ENCODE peak calls at places on chromosomes 6 and 20, in six cellular contexts. One of them, this sample, is unnamed.
A peak's percentile ranks its signal among the peaks of the same experiment; 100 is the strongest.

GRCh38 chr6:44650947-44651346 is 263.4 kb downstream of the CDC5L start:
- DNase-seq in breast epithelium: no peak
- DNase-seq in prostate gland: no peak
- DNase-seq in SK-N-SH: no peak
- DNase-seq in spleen: no peak
- DNase-seq in sigmoid colon: no peak
- DNase-seq in this sample: no peak

GRCh38 chr6:83792846-83793245 is 60.3 kb upstream of the RIPPLY2 start:
- DNase-seq in breast epithelium: no peak
- DNase-seq in prostate gland: no peak
- DNase-seq in SK-N-SH: no peak
- DNase-seq in spleen: no peak
- DNase-seq in sigmoid colon: no peak
- DNase-seq in this sample: no peak

GRCh38 chr20:884983-885952 is 30.9 kb downstream of the ANGPT4 start:
- DNase-seq in breast epithelium: no peak
- DNase-seq in prostate gland: peak; percentile 69
- DNase-seq in SK-N-SH: no peak
- DNase-seq in spleen: no peak
- DNase-seq in sigmoid colon: no peak
- DNase-seq in this sample: peak; percentile 93

GRCh38 chr20:17562804-17563305 is 7.0 kb upstream of the DSTN start:
- DNase-seq in breast epithelium: peak; percentile 57
- DNase-seq in prostate gland: no peak
- DNase-seq in SK-N-SH: no peak
- DNase-seq in spleen: no peak
- DNase-seq in sigmoid colon: no peak
- DNase-seq in this sample: no peak

GRCh38 chr6:96942676-96943075 is 18.1 kb downstream of the KLHL32 start:
- DNase-seq in breast epithelium: no peak
- DNase-seq in prostate gland: no peak
- DNase-seq in SK-N-SH: no peak
- DNase-seq in spleen: no peak
- DNase-seq in sigmoid colon: no peak
- DNase-seq in this sample: no peak

GRCh38 chr20:47785321-47785899 is at the start of gene SULF2:
- DNase-seq in breast epithelium: no peak
- DNase-seq in prostate gland: no peak
- DNase-seq in SK-N-SH: peak; percentile 77
- DNase-seq in spleen: no peak
- DNase-seq in sigmoid colon: no peak
- DNase-seq in this sample: peak; percentile 61

GRCh38 chr6:2918936-2919335 is 15.8 kb upstream of the SERPINB9 start:
- DNase-seq in breast epithelium: peak; percentile 10
- DNase-seq in prostate gland: no peak
- DNase-seq in SK-N-SH: no peak
- DNase-seq in spleen: no peak
- DNase-seq in sigmoid colon: no peak
- DNase-seq in this sample: no peak

GRCh38 chr6:39962831-39963230 is 28.6 kb upstream of the MOCS1 start:
- DNase-seq in breast epithelium: no peak
- DNase-seq in prostate gland: no peak
- DNase-seq in SK-N-SH: no peak
- DNase-seq in spleen: no peak
- DNase-seq in sigmoid colon: no peak
- DNase-seq in this sample: no peak

GRCh38 chr6:156949376-156949775 is 172.2 kb downstream of the ARID1B start:
- DNase-seq in breast epithelium: no peak
- DNase-seq in prostate gland: no peak
- DNase-seq in SK-N-SH: no peak
- DNase-seq in spleen: no peak
- DNase-seq in sigmoid colon: no peak
- DNase-seq in this sample: no peak

GRCh38 chr20:17797163-17797562 is 97.4 kb downstream of the BANF2 start:
- DNase-seq in breast epithelium: no peak
- DNase-seq in prostate gland: no peak
- DNase-seq in SK-N-SH: no peak
- DNase-seq in spleen: no peak
- DNase-seq in sigmoid colon: no peak
- DNase-seq in this sample: peak; percentile 26

GRCh38 chr20:35492352-35492751 is 37.0 kb downstream of the CEP250 start:
- DNase-seq in breast epithelium: no peak
- DNase-seq in prostate gland: no peak
- DNase-seq in SK-N-SH: no peak
- DNase-seq in spleen: no peak
- DNase-seq in sigmoid colon: no peak
- DNase-seq in this sample: no peak

GRCh38 chr6:104566411-104566810 is 293.3 kb downstream of the HACE1 start:
- DNase-seq in breast epithelium: no peak
- DNase-seq in prostate gland: no peak
- DNase-seq in SK-N-SH: no peak
- DNase-seq in spleen: no peak
- DNase-seq in sigmoid colon: no peak
- DNase-seq in this sample: no peak

GRCh38 chr20:37406010-37406998 is 60.4 kb downstream of the SRC start:
- DNase-seq in breast epithelium: no peak
- DNase-seq in prostate gland: no peak
- DNase-seq in SK-N-SH: peak; percentile 93
- DNase-seq in spleen: no peak
- DNase-seq in sigmoid colon: no peak
- DNase-seq in this sample: peak; percentile 73

GRCh38 chr6:14228571-14228970 is 111.0 kb downstream of the CD83 start:
- DNase-seq in breast epithelium: no peak
- DNase-seq in prostate gland: no peak
- DNase-seq in SK-N-SH: no peak
- DNase-seq in spleen: no peak
- DNase-seq in sigmoid colon: no peak
- DNase-seq in this sample: no peak

GRCh38 chr6:387293-387694 is 4.3 kb upstream of the IRF4 start:
- DNase-seq in breast epithelium: no peak
- DNase-seq in prostate gland: no peak
- DNase-seq in SK-N-SH: no peak
- DNase-seq in spleen: no peak
- DNase-seq in sigmoid colon: no peak
- DNase-seq in this sample: no peak

GRCh38 chr6:142853244-142854180 is 91.5 kb downstream of the HIVEP2 start:
- DNase-seq in breast epithelium: no peak
- DNase-seq in prostate gland: no peak
- DNase-seq in SK-N-SH: no peak
- DNase-seq in spleen: no peak
- DNase-seq in sigmoid colon: no peak
- DNase-seq in this sample: peak; percentile 26

GRCh38 chr20:53846640-53847039 is 223.8 kb downstream of the BCAS1 start:
- DNase-seq in breast epithelium: no peak
- DNase-seq in prostate gland: no peak
- DNase-seq in SK-N-SH: no peak
- DNase-seq in spleen: no peak
- DNase-seq in sigmoid colon: no peak
- DNase-seq in this sample: no peak

GRCh38 chr20:22619272-22619671 is 34.9 kb upstream of the FOXA2 start:
- DNase-seq in breast epithelium: no peak
- DNase-seq in prostate gland: no peak
- DNase-seq in SK-N-SH: no peak
- DNase-seq in spleen: no peak
- DNase-seq in sigmoid colon: no peak
- DNase-seq in this sample: no peak

DNA sequence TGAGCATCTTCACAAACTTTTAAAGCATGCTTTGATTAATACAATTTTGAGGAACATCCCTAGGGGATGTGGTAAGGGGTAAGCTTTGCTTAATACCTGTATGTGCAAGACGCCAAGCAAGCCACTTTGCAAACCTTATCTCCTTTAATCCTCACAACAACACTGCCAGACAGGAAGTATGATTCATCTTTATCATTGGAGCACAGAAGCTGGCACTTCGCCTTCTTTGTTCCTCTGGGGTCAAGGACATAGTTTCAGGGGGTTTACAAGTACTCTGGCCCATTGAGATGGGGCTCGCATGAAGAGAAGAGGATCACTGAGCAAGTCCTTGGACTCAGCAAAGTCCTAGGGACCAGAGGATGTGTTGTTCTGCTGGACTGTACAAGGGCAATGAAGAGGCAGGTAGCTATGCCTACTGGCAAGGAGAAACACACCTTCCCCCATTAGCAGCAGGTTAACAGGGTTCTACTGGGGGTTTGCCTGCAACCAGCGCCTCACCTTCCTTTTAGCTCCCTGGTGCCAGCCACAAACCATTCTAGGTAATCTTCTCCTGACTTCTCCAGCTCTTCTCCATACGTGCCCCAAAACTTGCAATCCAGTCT is 8.8 kb downstream of the TMEM244 start:
- DNase-seq in breast epithelium: no peak
- DNase-seq in prostate gland: no peak
- DNase-seq in SK-N-SH: no peak
- DNase-seq in spleen: no peak
- DNase-seq in sigmoid colon: no peak
- DNase-seq in this sample: no peak
- TF ChIP-seq POLR2AphosphoS5 in breast epithelium: no peak
- TF ChIP-seq POLR2AphosphoS5 in prostate gland: no peak
- TF ChIP-seq POLR2AphosphoS5 in SK-N-SH: no peak
- TF ChIP-seq POLR2AphosphoS5 in spleen: no peak
- TF ChIP-seq POLR2AphosphoS5 in sigmoid colon: no peak
- TF ChIP-seq POLR2AphosphoS5 in this sample: no peak

GRCh38 chr6:154672086-154672485 is 61.1 kb upstream of the SCAF8 start:
- DNase-seq in breast epithelium: no peak
- DNase-seq in prostate gland: no peak
- DNase-seq in SK-N-SH: no peak
- DNase-seq in spleen: no peak
- DNase-seq in sigmoid colon: no peak
- DNase-seq in this sample: no peak

GRCh38 chr6:154673919-154674318 is 59.3 kb upstream of the SCAF8 start:
- DNase-seq in breast epithelium: no peak
- DNase-seq in prostate gland: no peak
- DNase-seq in SK-N-SH: no peak
- DNase-seq in spleen: no peak
- DNase-seq in sigmoid colon: no peak
- DNase-seq in this sample: no peak

DNA sequence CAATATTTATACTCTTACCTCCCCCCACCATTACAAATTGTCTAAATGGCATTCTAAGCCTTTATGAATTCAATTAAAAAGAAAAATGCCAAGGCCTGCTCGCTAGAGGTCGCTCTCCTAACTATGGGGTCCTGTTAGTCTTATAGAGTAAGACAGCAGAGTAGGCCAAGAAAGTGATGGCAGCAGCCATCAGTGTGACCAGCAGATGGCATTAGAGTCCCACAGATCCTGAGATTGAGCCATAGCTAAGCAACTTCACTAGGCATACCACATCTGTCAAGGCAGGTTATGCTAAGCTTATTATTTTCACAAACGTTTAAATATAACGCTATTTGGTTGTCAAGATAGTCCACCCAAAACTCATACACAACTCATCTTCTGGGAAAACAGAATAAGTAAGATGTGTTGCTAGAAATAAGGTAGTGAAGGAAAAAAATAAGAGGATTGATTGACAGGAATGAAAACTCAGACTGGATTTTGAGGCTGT is 57.6 kb upstream of the SCAF8 start:
- DNase-seq in breast epithelium: peak; percentile 89
- DNase-seq in prostate gland: peak; percentile 93
- DNase-seq in SK-N-SH: peak; percentile 86
- DNase-seq in spleen: peak; percentile 89
- DNase-seq in sigmoid colon: peak; percentile 92
- DNase-seq in this sample: peak; percentile 96
- TF ChIP-seq POLR2AphosphoS5 in breast epithelium: peak; percentile 39
- TF ChIP-seq POLR2AphosphoS5 in prostate gland: peak; percentile 84
- TF ChIP-seq POLR2AphosphoS5 in SK-N-SH: no peak
- TF ChIP-seq POLR2AphosphoS5 in spleen: no peak
- TF ChIP-seq POLR2AphosphoS5 in sigmoid colon: peak; percentile 47
- TF ChIP-seq POLR2AphosphoS5 in this sample: no peak

GRCh38 chr6:85675030-85675819 is 32.5 kb upstream of the SYNCRIP start:
- DNase-seq in breast epithelium: no peak
- DNase-seq in prostate gland: no peak
- DNase-seq in SK-N-SH: no peak
- DNase-seq in spleen: no peak
- DNase-seq in sigmoid colon: no peak
- DNase-seq in this sample: peak; percentile 21

GRCh38 chr6:85672050-85672449 is 29.4 kb upstream of the SYNCRIP start:
- DNase-seq in breast epithelium: no peak
- DNase-seq in prostate gland: no peak
- DNase-seq in SK-N-SH: no peak
- DNase-seq in spleen: no peak
- DNase-seq in sigmoid colon: no peak
- DNase-seq in this sample: peak; percentile 38

GRCh38 chr6:85674604-85675003 is 31.9 kb upstream of the SYNCRIP start:
- DNase-seq in breast epithelium: no peak
- DNase-seq in prostate gland: no peak
- DNase-seq in SK-N-SH: no peak
- DNase-seq in spleen: no peak
- DNase-seq in sigmoid colon: no peak
- DNase-seq in this sample: peak; percentile 15

GRCh38 chr6:85672623-85673022 is 29.9 kb upstream of the SYNCRIP start:
- DNase-seq in breast epithelium: no peak
- DNase-seq in prostate gland: no peak
- DNase-seq in SK-N-SH: no peak
- DNase-seq in spleen: no peak
- DNase-seq in sigmoid colon: no peak
- DNase-seq in this sample: peak; percentile 38

DNA sequence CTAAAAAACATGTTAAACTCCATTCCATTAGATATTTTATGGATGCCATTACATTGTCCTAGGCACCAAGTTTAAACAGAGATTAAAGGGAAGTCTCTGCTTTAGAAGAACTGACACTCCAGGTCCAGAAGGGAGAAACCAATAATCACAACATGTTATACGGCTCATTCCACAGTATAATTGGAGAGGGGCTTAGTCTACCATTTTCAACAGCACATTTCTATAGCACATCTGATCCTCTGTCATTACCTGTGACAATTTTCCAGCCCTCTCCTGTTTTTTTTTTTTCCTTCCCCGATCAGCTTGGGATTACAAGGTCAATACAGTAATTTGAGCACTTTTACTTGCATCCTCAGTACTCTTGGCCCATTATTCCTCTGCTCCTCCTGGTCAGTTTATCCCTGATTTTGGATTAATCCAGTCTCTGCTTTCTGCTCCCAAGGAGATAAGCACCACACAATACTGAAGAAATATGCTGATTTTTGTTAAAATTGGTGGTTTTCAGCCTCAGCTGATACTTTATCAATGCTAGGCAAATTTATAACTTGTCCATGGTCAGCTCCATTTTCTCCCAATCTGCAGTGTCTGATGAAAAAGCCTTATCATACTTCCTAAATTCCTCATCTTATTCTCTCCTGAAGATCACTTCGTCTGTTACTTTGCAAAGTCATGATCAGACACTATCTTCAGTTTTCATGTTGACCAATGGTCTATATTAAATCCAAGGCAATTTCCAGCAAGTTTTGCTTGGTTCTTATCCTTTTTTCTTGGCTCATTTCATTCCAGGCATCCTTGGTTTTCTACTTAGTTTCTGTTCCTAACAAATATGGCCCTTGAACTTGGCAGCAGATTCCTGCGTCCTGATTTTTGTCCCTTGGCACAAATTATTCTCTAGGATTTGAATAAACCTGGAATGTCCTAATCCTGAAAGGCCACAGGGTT is 30.8 kb upstream of the SYNCRIP start:
- DNase-seq in breast epithelium: no peak
- DNase-seq in prostate gland: no peak
- DNase-seq in SK-N-SH: no peak
- DNase-seq in spleen: no peak
- DNase-seq in sigmoid colon: no peak
- DNase-seq in this sample: peak; percentile 20
- TF ChIP-seq POLR2AphosphoS5 in breast epithelium: no peak
- TF ChIP-seq POLR2AphosphoS5 in prostate gland: no peak
- TF ChIP-seq POLR2AphosphoS5 in SK-N-SH: peak; percentile 21
- TF ChIP-seq POLR2AphosphoS5 in spleen: no peak
- TF ChIP-seq POLR2AphosphoS5 in sigmoid colon: no peak
- TF ChIP-seq POLR2AphosphoS5 in this sample: peak; percentile 5

GRCh38 chr20:50276119-50277063 is 85.8 kb downstream of the CEBPB start:
- DNase-seq in breast epithelium: no peak
- DNase-seq in prostate gland: no peak
- DNase-seq in SK-N-SH: no peak
- DNase-seq in spleen: peak; percentile 88
- DNase-seq in sigmoid colon: peak; percentile 73
- DNase-seq in this sample: no peak
- TF ChIP-seq POLR2AphosphoS5 in breast epithelium: no peak
- TF ChIP-seq POLR2AphosphoS5 in prostate gland: no peak
- TF ChIP-seq POLR2AphosphoS5 in SK-N-SH: no peak
- TF ChIP-seq POLR2AphosphoS5 in spleen: peak; percentile 66
- TF ChIP-seq POLR2AphosphoS5 in sigmoid colon: no peak
- TF ChIP-seq POLR2AphosphoS5 in this sample: no peak